ENCODE peak calls at places on chromosomes 1 and 21, in six cellular contexts. B is adrenal gland; G is NT2/D1; J is ascending aorta; V is CD8-positive, alpha-beta T cell; Z is endothelial cell of umbilical vein. K is an unnamed sample.

GRCh38 chr1:27594542-27595510 is 9.1 kb downstream of the AHDC1 start:
- DNase-seq in J (no peak), B (no peak), Z (no peak), V (no peak), G (no peak), K (peak; percentile 78)

GRCh38 chr1:164440222-164440621 is 118.8 kb upstream of the PBX1 start:
- DNase-seq in G (no peak), Z (no peak), J (peak; percentile 59), V (no peak), B (peak; percentile 77), K (peak; percentile 67)

GRCh38 chr1:36411674-36412648 is 14.3 kb upstream of the LSM10 start:
- DNase-seq in B (no peak), G (no peak), J (no peak), Z (peak; percentile 26), V (no peak), K (no peak)

GRCh38 chr1:20138961-20139550 is at the start of gene PLA2G2F:
- DNase-seq in B (no peak), V (no peak), J (no peak), Z (no peak), G (no peak), K (no peak)

GRCh38 chr21:20215959-20216358 is 782.2 kb upstream of the NCAM2 start:
- DNase-seq in Z (no peak), J (no peak), G (no peak), B (no peak), V (no peak), K (no peak)

GRCh38 chr1:5706239-5706638 is 286.0 kb downstream of the NPHP4 start:
- DNase-seq in J (no peak), G (no peak), B (no peak), Z (no peak), V (no peak), K (no peak)

GRCh38 chr1:36248250-36248894 is 24.1 kb downstream of the THRAP3 start:
- DNase-seq in G (no peak), B (peak; percentile 92), Z (peak; percentile 59), J (peak; percentile 90), V (no peak), K (peak; percentile 91)

GRCh38 chr21:32826317-32827167 is 55.0 kb upstream of the PAXBP1 start:
- DNase-seq in G (peak; percentile 62), B (peak; percentile 43), V (peak; percentile 51), Z (peak; percentile 64), J (no peak), K (peak; percentile 60)

GRCh38 chr1:24182041-24182440 is 5.0 kb downstream of the IFNLR1 start:
- DNase-seq in B (no peak), J (no peak), G (no peak), Z (no peak), V (no peak), K (no peak)

GRCh38 chr1:53085405-53085804 is 23.4 kb downstream of the PODN start:
- DNase-seq in G (no peak), Z (no peak), V (no peak), B (no peak), J (no peak), K (no peak)

GRCh38 chr1:152951711-152952110 is 4.7 kb downstream of the SPRR5 start:
- DNase-seq in Z (no peak), B (no peak), J (no peak), G (no peak), V (no peak), K (no peak)

GRCh38 chr1:60867782-60868181 is 214.6 kb upstream of the NFIA start:
- DNase-seq in V (no peak), Z (no peak), B (no peak), J (no peak), G (no peak), K (no peak)

GRCh38 chr21:41634858-41635257 is 126.9 kb upstream of the TMPRSS2 start:
- DNase-seq in V (no peak), J (no peak), B (no peak), G (no peak), Z (no peak), K (peak; percentile 46)

GRCh38 chr1:209587778-209588177 is 4.3 kb downstream of the CAMK1G start:
- DNase-seq in V (no peak), B (peak; percentile 27), Z (peak; percentile 46), J (no peak), G (no peak), K (peak; percentile 46)

GRCh38 chr1:182629674-182630073 is 25.5 kb upstream of the RGS16 start:
- DNase-seq in G (no peak), J (no peak), V (peak; percentile 58), B (no peak), Z (no peak), K (no peak)

GRCh38 chr1:210251680-210252490 is 19.3 kb downstream of the SERTAD4 start:
- DNase-seq in B (no peak), G (no peak), V (no peak), J (no peak), Z (no peak), K (no peak)

GRCh38 chr1:183733610-183734219 is 71.2 kb upstream of the RGL1 start:
- DNase-seq in G (no peak), B (no peak), V (no peak), J (no peak), Z (no peak), K (no peak)

GRCh38 chr1:216793303-216793702 is 70.1 kb upstream of the ESRRG start:
- DNase-seq in Z (no peak), G (peak; percentile 20), B (no peak), V (no peak), J (no peak), K (no peak)

GRCh38 chr21:19607983-19608668 is 1204.5 kb upstream of the TMPRSS15 start:
- DNase-seq in Z (no peak), J (no peak), B (no peak), G (no peak), V (no peak), K (no peak)

GRCh38 chr1:113057006-113057405 is 16.0 kb upstream of the LRIG2 start:
- DNase-seq in V (no peak), Z (peak; percentile 64), B (no peak), J (no peak), G (no peak), K (no peak)

GRCh38 chr1:65230741-65231439 is 78.5 kb upstream of the DNAJC6 start:
- DNase-seq in B (no peak), Z (peak; percentile 5), V (no peak), J (no peak), G (no peak), K (no peak)

GRCh38 chr1:175742790-175743459 is 470 bp downstream of the TNR start:
- DNase-seq in J (no peak), B (no peak), Z (peak; percentile 55), V (no peak), G (peak; percentile 60), K (peak; percentile 40)

GRCh38 chr1:205310981-205311704 is 10.4 kb downstream of the NUAK2 start:
- DNase-seq in J (no peak), B (no peak), Z (no peak), G (no peak), V (no peak), K (no peak)

GRCh38 chr1:205313681-205314308 is 7.8 kb downstream of the NUAK2 start:
- DNase-seq in V (peak; percentile 61), B (peak; percentile 60), Z (peak; percentile 67), J (no peak), G (peak; percentile 99), K (peak; percentile 81)

GRCh38 chr1:205314986-205315618 is 6.4 kb downstream of the NUAK2 start:
- DNase-seq in Z (no peak), V (no peak), G (no peak), J (no peak), B (no peak), K (no peak)

GRCh38 chr1:205316179-205316578 is 5.4 kb downstream of the NUAK2 start:
- DNase-seq in G (no peak), Z (no peak), J (no peak), V (no peak), B (no peak), K (no peak)

DNA sequence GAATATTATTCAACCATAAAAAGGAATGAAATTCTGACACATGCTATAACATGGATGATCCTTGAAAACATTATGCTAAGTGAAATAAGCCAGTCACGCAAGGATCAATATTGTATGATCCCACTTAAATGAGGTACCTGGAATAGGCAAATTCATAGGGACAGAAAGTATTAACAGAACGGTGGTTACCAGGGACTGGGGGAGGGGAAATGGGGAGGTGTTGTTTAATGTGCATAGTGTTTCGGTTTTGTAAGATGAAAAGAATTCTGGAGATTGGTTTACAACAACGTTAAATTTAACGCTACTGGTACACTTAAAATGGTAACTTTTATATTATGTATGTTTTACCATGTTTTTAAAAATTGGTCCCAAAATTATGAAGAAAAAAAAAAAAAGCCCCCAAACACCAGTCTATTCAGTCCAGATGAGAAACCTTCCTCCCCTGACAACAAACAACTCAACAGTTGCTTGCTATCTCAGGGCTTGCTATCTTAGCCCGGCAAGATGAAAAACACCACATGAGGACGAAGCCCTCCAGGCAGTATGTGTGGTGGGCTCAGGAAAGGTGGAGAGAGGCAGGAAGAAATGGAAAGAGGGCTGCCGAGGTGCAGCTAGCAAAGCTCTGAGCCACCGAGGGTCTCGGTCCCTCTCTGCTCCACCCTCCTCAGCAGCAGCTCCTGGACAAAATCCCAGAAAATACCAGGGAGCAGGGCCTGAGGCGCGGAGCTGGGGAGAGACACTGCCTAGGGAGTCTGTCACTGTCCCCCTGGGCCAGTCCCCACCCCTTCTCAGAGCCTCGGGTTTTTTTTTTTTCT is 8.5 kb downstream of the NUAK2 start:
- DNase-seq in J (no peak), G (no peak), V (no peak), Z (no peak), B (no peak), K (peak; percentile 31)
- H3K4me1 ChIP-seq in J (no peaks in the 10 kb centered on the region), G (peaks cover 31% of the 10 kb centered on the region), V (peaks cover 93% of the 10 kb centered on the region), Z (peaks cover 18% of the 10 kb centered on the region), B (peaks cover 35% of the 10 kb centered on the region), K (peaks cover 4% of the 10 kb centered on the region)

DNA sequence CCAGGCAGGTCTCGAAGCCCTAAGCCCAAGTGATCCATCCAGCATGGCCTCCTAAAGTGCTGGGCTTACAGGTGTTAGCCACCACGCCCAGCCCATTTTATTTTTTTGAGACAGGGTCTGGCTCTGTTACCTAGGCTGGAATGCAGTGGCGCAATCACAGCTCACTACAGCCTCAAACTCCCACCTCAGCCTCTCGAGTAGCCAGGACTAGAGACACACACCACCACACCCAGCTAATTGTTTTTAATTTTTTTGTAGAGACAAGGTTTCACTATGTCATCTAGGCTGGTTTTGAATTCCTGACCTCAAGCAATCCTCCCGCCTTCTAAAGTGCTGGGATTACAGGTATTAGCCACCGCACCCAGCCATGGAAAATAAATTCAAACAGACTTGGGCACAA is 31.9 kb downstream of the PUM1 start:
- DNase-seq in Z (no peak), B (no peak), G (no peak), V (no peak), J (no peak), K (no peak)
- H3K36me3 ChIP-seq in Z (peaks cover 4% of the 10 kb centered on the region), B (no peaks in the 10 kb centered on the region), G (peaks cover 34% of the 10 kb centered on the region), V (no peaks in the 10 kb centered on the region), J (no peaks in the 10 kb centered on the region), K (no peaks in the 10 kb centered on the region)

GRCh38 chr21:10464975-10465374 is 56.4 kb upstream of the TPTE start:
- DNase-seq in B (no peak), G (no peak), J (no peak), V (no peak), Z (no peak), K (no peak)
- H3K9me3 ChIP-seq in B (no peaks in the 10 kb centered on the region), G (no peaks in the 10 kb centered on the region), J (no peaks in the 10 kb centered on the region), V (no peaks in the 10 kb centered on the region), Z (peaks cover 25% of the 10 kb centered on the region), K (peaks cover 17% of the 10 kb centered on the region)

GRCh38 chr21:38036016-38036415 is 119.8 kb upstream of the KCNJ6 start:
- DNase-seq in V (no peak), B (no peak), J (no peak), G (no peak), Z (no peak), K (no peak)

GRCh38 chr21:38037416-38037815 is 121.2 kb upstream of the KCNJ6 start:
- DNase-seq in J (no peak), Z (peak; percentile 84), V (no peak), G (no peak), B (no peak), K (no peak)

GRCh38 chr21:38027901-38028300 is 111.6 kb upstream of the KCNJ6 start:
- DNase-seq in B (no peak), Z (peak; percentile 28), V (no peak), G (no peak), J (no peak), K (no peak)

GRCh38 chr21:38032402-38032801 is 116.1 kb upstream of the KCNJ6 start:
- DNase-seq in J (no peak), G (no peak), Z (no peak), V (no peak), B (no peak), K (no peak)
- H3K4me1 ChIP-seq in J (no peaks in the 10 kb centered on the region), G (no peaks in the 10 kb centered on the region), Z (peaks cover 10% of the 10 kb centered on the region), V (no peaks in the 10 kb centered on the region), B (no peaks in the 10 kb centered on the region), K (no peaks in the 10 kb centered on the region)

K was measured in adipocyte.